ENCODE peak calls at places on chromosomes 11 and 22, in six cellular contexts. A, F, Z, V, R and M are unnamed samples.
A peak's percentile ranks its signal among the peaks of the same experiment; 100 is the strongest.

GRCh38 chr11:11028017-11028692 is 170.3 kb upstream of the ZBED5 start:
- DNase-seq in F (no peak), R (peak; percentile 78), Z (peak; percentile 44), A (peak; percentile 77), V (peak; percentile 50), M (peak; percentile 61)

GRCh38 chr22:50209893-50210292 is 9.1 kb downstream of the SELENOO start:
- DNase-seq in R (peak; percentile 74), V (peak; percentile 68), Z (peak; percentile 57), A (peak; percentile 68), F (no peak), M (peak; percentile 76)

GRCh38 chr11:3231851-3232744 is at the start of gene MRGPRE:
- DNase-seq in V (no peak), A (no peak), F (no peak), Z (no peak), R (peak; percentile 6), M (no peak)

GRCh38 chr22:46030241-46030880 is 53.4 kb upstream of the WNT7B start:
- DNase-seq in A (no peak), Z (no peak), R (no peak), F (no peak), V (no peak), M (no peak)

GRCh38 chr11:405323-405975 is 9.3 kb downstream of the SIGIRR start:
- DNase-seq in Z (no peak), R (no peak), V (peak; percentile 29), A (no peak), F (no peak), M (peak; percentile 26)

GRCh38 chr22:50074551-50075042 is 10.6 kb downstream of the MLC1 start:
- DNase-seq in R (no peak), V (no peak), F (no peak), Z (no peak), A (peak; percentile 67), M (no peak)

GRCh38 chr11:71391786-71392185 is 56.4 kb downstream of the DHCR7 start:
- DNase-seq in A (no peak), R (no peak), Z (no peak), V (peak; percentile 5), F (no peak), M (no peak)

GRCh38 chr22:23603266-23603665 is 23.2 kb upstream of the IGLL1 start:
- DNase-seq in R (no peak), F (no peak), Z (no peak), A (no peak), V (no peak), M (no peak)

GRCh38 chr11:23155503-23155902 is 295.2 kb upstream of the CCDC179 start:
- DNase-seq in V (no peak), R (no peak), Z (no peak), A (no peak), F (no peak), M (no peak)
- TF ChIP-seq CTCF in V (no peak), R (no peak), Z (no peak), A (no peak), F (no peak), M (no peak)

DNA sequence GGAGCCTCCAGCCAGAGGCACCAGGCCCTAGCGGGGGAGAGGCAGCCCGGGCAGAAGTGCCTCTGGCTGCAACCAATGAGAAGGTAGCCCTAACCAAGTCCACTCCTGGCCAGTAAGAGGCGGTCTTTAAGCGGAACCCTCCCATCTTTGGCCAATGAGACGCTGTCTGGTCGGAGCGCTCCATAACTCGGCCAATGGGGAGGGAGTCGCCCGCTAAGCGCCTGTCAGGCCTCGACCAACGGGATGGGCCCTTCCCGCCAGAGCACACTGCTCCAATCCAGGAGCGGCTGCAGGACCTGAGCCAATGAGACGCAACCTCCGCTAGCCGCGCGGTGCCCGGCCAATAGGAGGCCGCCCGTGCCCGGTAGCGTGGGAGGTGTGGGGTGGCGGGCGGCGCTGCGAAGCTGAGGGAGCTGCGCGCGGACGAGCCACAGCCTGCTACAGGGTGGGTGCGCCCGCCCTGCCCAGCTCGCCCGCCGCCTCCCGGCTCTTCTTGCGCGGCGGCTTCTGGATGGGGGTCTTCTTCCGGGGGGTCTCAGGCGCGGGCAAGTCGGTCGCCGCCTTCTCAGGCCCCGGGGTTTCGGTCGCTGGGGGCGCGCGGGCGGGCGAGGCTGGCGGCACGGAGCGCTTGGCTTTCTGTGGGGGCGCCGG is 12.6 kb downstream of the SCARF2 start:
- DNase-seq in V (no peak), A (no peak), F (no peak), R (peak; percentile 7), Z (no peak), M (no peak)
- H3K4me3 ChIP-seq in V (no peak overlapping the region), A (peak overlapping the region; percentile 11), F (no peak overlapping the region), R (no peak overlapping the region), Z (no peak overlapping the region), M (no peak overlapping the region)

GRCh38 chr11:120209750-120210650 is 832 bp upstream of the OAF start:
- DNase-seq in V (no peak), A (no peak), R (no peak), F (no peak), Z (no peak), M (no peak)

GRCh38 chr11:120212259-120212888 is 1.5 kb downstream of the OAF start:
- DNase-seq in A (no peak), R (no peak), V (no peak), Z (peak; percentile 32), F (no peak), M (no peak)

GRCh38 chr11:120212926-120213325 is 2.1 kb downstream of the OAF start:
- DNase-seq in V (no peak), R (no peak), Z (no peak), A (peak; percentile 86), F (no peak), M (no peak)

GRCh38 chr11:120211522-120212258 is 858 bp downstream of the OAF start:
- DNase-seq in A (no peak), R (no peak), V (no peak), F (no peak), Z (no peak), M (no peak)

GRCh38 chr11:120210651-120211521 is at the start of gene OAF:
- DNase-seq in F (no peak), V (peak; percentile 90), Z (peak; percentile 83), A (peak; percentile 73), R (peak; percentile 87), M (peak; percentile 85)
- TF ChIP-seq CTCF in F (peak; percentile 17), V (no peak), Z (peak; percentile 26), A (peak; percentile 31), R (peak; percentile 17), M (no peak)

DNA sequence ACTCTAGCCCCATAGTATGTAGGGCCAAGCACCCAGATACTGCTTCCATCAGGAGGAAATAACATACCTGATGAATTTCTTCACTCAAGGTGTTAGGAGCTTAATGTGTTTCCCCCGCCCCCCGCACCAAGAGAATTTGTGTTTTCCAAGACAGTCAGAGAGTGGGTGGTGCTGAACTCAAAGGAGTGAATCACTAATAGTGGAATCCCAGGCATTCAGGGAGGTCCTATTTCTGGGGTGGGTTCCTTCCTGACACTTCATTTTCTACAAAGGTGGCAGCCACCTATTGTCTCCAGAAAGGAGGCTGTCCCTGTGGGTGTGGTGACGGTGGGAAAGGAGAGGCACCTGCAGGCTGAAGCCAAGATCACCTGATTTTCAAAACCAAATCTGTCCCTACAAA is 50.8 kb upstream of the ELF5 start:
- DNase-seq in V (no peak), R (no peak), Z (peak; percentile 9), A (no peak), F (no peak), M (peak; percentile 11)
- H3K4me3 ChIP-seq in V (no peak overlapping the region), R (no peak overlapping the region), Z (no peak overlapping the region), A (no peak overlapping the region), F (no peak overlapping the region), M (no peak overlapping the region)

GRCh38 chr11:60927061-60927592 is 2.9 kb downstream of the TMEM132A start:
- DNase-seq in A (no peak), R (no peak), Z (no peak), V (no peak), F (no peak), M (no peak)

GRCh38 chr11:60926500-60926899 is 2.2 kb downstream of the TMEM132A start:
- DNase-seq in F (no peak), A (no peak), Z (no peak), V (no peak), R (no peak), M (no peak)

GRCh38 chr11:60924906-60925684 is 835 bp downstream of the TMEM132A start:
- DNase-seq in A (no peak), R (no peak), Z (no peak), V (no peak), F (no peak), M (no peak)

GRCh38 chr11:60924110-60924905 is at the start of gene TMEM132A:
- DNase-seq in F (no peak), R (peak; percentile 84), Z (peak; percentile 68), V (peak; percentile 61), A (peak; percentile 74), M (peak; percentile 72)

DNA sequence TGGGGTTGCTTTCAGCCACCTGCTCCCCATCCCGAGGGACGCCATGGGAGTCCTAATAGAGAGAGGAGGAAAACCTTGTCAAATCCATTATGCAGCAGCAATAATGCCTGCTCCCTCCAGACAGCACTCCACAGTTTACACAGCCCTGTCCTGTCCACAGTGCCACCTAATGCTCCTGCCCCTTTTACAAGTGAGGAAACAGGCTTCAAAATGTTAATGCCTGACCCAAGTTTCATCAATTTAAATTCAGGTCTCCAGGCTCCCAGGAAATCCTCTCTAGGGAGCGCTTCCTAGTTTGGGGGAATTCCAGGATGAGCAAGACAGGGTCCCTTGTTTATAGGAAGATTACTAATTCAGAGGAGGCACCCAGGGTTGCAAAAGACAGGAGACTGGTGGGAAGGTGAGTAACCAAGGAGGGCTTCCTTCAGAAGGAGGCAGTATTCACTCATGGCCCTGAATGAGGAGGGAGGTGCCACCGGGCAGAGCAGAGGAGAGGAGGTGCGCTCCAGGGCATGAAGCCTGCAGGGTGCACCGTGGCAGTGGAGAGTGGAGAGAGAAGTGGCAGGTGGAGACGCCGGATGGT is 1.5 kb downstream of the TMEM132A start:
- DNase-seq in A (no peak), V (no peak), F (no peak), R (no peak), Z (peak; percentile 89), M (peak; percentile 66)
- TF ChIP-seq CTCF in A (no peak), V (no peak), F (no peak), R (no peak), Z (peak; percentile 18), M (no peak)

GRCh38 chr22:31841029-31841827 is 87.4 kb downstream of the DEPDC5 start:
- DNase-seq in F (no peak), V (no peak), R (no peak), Z (no peak), A (no peak), M (no peak)
- H3K4me3 ChIP-seq in F (peak overlapping the region; percentile 2), V (no peak overlapping the region), R (no peak overlapping the region), Z (no peak overlapping the region), A (no peak overlapping the region), M (no peak overlapping the region)

GRCh38 chr11:107076832-107077231 is 58.6 kb upstream of the GUCY1A2 start:
- DNase-seq in F (no peak), A (no peak), Z (no peak), V (no peak), R (no peak), M (no peak)

GRCh38 chr11:107078375-107078774 is 60.1 kb upstream of the GUCY1A2 start:
- DNase-seq in F (no peak), R (no peak), V (no peak), Z (no peak), A (no peak), M (no peak)
- TF ChIP-seq CTCF in F (no peak), R (no peak), V (no peak), Z (no peak), A (no peak), M (no peak)

GRCh38 chr22:22195265-22196017 is 49.1 kb upstream of the VPREB1 start:
- DNase-seq in V (peak; percentile 49), R (peak; percentile 92), A (peak; percentile 87), F (no peak), Z (peak; percentile 37), M (peak; percentile 58)
- H3K4me3 ChIP-seq in V (no peak overlapping the region), R (no peak overlapping the region), A (no peak overlapping the region), F (no peak overlapping the region), Z (no peak overlapping the region), M (no peak overlapping the region)